ENCODE peak calls at places on chromosomes 1 and 21, in four cellular contexts. One of them, this sample, is unnamed.

GRCh38 chr1:15693371-15693770 is 9.3 kb downstream of the PLEKHM2 start:
- DNase-seq in K562: no peak
- DNase-seq in H1: no peak
- DNase-seq in SK-N-SH: no peak
- DNase-seq in this sample: no peak

GRCh38 chr1:109485001-109485400 is 1.3 kb downstream of the ATXN7L2 start:
- DNase-seq in H1: no peak
- DNase-seq in SK-N-SH: no peak
- DNase-seq in K562: peak
- DNase-seq in this sample: no peak

GRCh38 chr1:91697322-91698260 is 188.4 kb downstream of the TGFBR3 start:
- DNase-seq in K562: no peak
- DNase-seq in SK-N-SH: no peak
- DNase-seq in H1: no peak
- DNase-seq in this sample: no peak

GRCh38 chr1:78743626-78744025 is 94.0 kb downstream of the IFI44 start:
- DNase-seq in SK-N-SH: no peak
- DNase-seq in K562: no peak
- DNase-seq in H1: no peak
- DNase-seq in this sample: no peak

GRCh38 chr1:46409063-46409372 is 14.9 kb downstream of the FAAH start:
- DNase-seq in K562: no peak
- DNase-seq in SK-N-SH: no peak
- DNase-seq in H1: no peak
- DNase-seq in this sample: no peak

GRCh38 chr1:160520582-160520981 is 2.5 kb downstream of the SLAMF6 start:
- DNase-seq in SK-N-SH: no peak
- DNase-seq in H1: no peak
- DNase-seq in K562: no peak
- DNase-seq in this sample: no peak

GRCh38 chr1:35659589-35659988 is 18.3 kb upstream of the PSMB2 start:
- DNase-seq in SK-N-SH: no peak
- DNase-seq in K562: no peak
- DNase-seq in H1: no peak
- DNase-seq in this sample: no peak

GRCh38 chr1:38208720-38209632 is 162.4 kb upstream of the POU3F1 start:
- DNase-seq in K562: no peak
- DNase-seq in H1: no peak
- DNase-seq in SK-N-SH: no peak
- DNase-seq in this sample: no peak

GRCh38 chr1:43067856-43068751 is 104.0 kb downstream of the EBNA1BP2 start:
- DNase-seq in H1: no peak
- DNase-seq in SK-N-SH: peak
- DNase-seq in K562: no peak
- DNase-seq in this sample: peak

DNA sequence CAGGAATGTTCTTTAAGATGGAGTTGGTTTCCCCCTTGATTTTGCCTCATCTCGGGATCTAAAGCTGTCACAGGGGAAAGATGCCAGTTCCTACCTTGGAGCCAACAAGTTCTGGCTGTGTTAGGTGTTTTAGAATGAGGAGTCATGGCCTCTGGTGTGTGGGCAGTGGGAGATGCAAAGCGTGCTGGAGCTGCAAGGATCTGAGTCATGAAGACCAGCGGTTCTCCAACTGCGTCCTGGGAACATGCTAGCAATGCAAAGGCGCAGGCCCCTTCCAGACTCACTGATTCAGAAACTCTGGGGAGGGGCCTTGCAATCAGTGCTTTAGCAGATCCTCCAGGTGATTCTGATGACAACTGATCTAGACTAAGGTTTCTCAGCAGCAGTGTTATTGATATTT is 109.1 kb downstream of the UCK2 start:
- DNase-seq in H1: no peak
- DNase-seq in K562: no peak
- DNase-seq in SK-N-SH: no peak
- DNase-seq in this sample: no peak
- TF ChIP-seq TEAD4 in H1: no peak
- TF ChIP-seq TEAD4 in K562: no peak
- TF ChIP-seq TEAD4 in SK-N-SH: no peak
- TF ChIP-seq TEAD4 in this sample: no peak

GRCh38 chr1:211938473-211939080 is 96.8 kb downstream of the INTS7 start:
- DNase-seq in K562: no peak
- DNase-seq in H1: no peak
- DNase-seq in SK-N-SH: no peak
- DNase-seq in this sample: no peak
- TF ChIP-seq TEAD4 in K562: no peak
- TF ChIP-seq TEAD4 in H1: no peak
- TF ChIP-seq TEAD4 in SK-N-SH: no peak
- TF ChIP-seq TEAD4 in this sample: no peak

GRCh38 chr21:33105088-33105487 is 35.1 kb downstream of the OLIG1 start:
- DNase-seq in H1: no peak
- DNase-seq in K562: no peak
- DNase-seq in SK-N-SH: no peak
- DNase-seq in this sample: no peak
- TF ChIP-seq TEAD4 in H1: no peak
- TF ChIP-seq TEAD4 in K562: no peak
- TF ChIP-seq TEAD4 in SK-N-SH: no peak
- TF ChIP-seq TEAD4 in this sample: no peak

DNA sequence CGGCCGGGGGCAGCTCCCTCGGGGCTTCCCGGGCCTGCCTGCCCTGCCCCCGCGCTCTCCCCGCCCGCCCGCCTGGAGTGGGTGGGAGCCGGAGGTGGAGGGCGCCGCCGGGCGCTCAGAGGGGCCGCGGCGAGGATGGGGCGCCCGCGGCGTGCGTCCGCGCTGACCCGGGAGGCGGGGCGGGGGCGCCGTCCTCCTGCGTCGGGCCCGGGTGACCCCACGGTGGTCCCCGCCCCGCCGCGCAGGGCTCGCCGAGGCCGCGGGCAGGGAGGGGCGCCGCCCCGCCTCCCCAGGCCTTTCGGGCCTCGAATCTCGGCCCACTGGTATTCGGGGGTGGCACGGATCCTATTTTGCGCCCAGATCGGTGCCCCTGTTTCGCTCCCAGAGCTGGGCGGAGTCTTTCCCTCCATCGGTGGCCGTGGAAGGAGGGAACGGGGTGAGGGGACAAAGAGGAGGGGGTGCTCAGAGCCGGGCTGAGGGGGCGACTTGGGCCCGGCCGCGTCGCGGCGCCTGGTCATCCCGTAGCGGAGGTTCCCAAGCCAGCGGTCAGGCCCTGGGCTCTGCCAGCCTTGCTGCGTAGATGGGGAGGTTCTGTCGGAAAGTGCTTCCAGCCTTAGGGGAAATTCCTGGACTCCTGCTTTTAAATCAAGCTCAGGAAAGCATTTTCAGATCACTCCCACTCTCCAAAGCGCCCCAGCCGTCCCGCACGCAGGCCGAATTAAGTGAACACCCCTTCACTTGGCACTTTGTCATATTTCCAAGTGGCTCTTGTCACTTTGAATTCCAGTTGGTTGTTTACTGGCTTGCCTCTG is 546 bp downstream of the PATJ start:
- DNase-seq in K562: no peak
- DNase-seq in H1: no peak
- DNase-seq in SK-N-SH: peak
- DNase-seq in this sample: peak
- TF ChIP-seq TEAD4 in K562: no peak
- TF ChIP-seq TEAD4 in H1: no peak
- TF ChIP-seq TEAD4 in SK-N-SH: no peak
- TF ChIP-seq TEAD4 in this sample: no peak

DNA sequence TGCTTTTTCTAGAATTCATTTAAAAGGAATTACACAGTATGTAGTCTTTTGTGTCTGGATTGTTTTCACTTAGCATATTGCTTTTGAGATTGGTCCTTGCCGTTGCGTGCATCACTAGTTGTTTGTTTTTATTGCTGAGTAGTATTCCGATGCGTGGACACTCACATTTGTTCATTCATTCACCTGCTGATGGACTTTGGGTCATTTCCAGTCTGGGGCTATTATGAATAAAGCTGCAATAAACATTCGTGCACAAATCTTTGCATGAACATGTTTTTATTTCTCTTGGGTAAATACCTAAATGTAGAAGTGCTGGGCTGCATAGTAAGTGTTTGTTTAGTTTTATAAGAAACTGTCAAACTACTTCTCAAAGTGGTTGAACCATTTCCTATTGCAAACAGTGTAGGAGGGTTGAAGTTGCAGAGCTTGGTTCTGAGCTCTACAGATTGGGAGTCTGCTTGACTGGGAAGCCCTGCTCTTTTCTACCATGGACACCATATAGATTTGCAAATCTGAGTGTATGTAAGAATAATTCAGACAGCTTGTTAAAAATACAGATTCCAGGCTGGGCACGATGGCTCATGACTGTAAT is 404.7 kb upstream of the PROX1 start:
- DNase-seq in SK-N-SH: no peak
- DNase-seq in K562: no peak
- DNase-seq in H1: no peak
- DNase-seq in this sample: no peak
- TF ChIP-seq TEAD4 in SK-N-SH: no peak
- TF ChIP-seq TEAD4 in K562: no peak
- TF ChIP-seq TEAD4 in H1: no peak
- TF ChIP-seq TEAD4 in this sample: no peak